ENCODE peak calls at places on chromosomes 1 and 21, in seven cellular contexts. T, J, C, W, F, M and A are unnamed samples.

GRCh38 chr1:158203693-158204457 is 23.2 kb downstream of the CD1D start:
- DNase-seq in T (peak; percentile 40), J (peak; percentile 31), C (peak; percentile 41), W (no peak), F (peak; percentile 8), M (peak; percentile 69), A (peak; percentile 74)

GRCh38 chr1:114482585-114482984 is 28.4 kb downstream of the TRIM33 start:
- DNase-seq in T (no peak), J (no peak), C (no peak), W (no peak), F (no peak), M (no peak), A (peak; percentile 65)

GRCh38 chr1:199226163-199226562 is 587.3 kb downstream of the PTPRC start:
- DNase-seq in T (no peak), J (no peak), C (no peak), W (no peak), F (peak; percentile 16), M (no peak), A (no peak)

GRCh38 chr21:22125581-22125980 is 1127.4 kb downstream of the NCAM2 start:
- DNase-seq in T (no peak), J (no peak), C (no peak), W (no peak), F (no peak), M (no peak), A (no peak)

GRCh38 chr1:172893146-172893841 is 157.4 kb downstream of the TNFSF18 start:
- DNase-seq in T (no peak), J (no peak), C (no peak), W (no peak), F (no peak), M (no peak), A (no peak)

GRCh38 chr1:112904831-112905227 is 51.2 kb downstream of the SLC16A1 start:
- DNase-seq in T (no peak), J (peak; percentile 62), C (no peak), W (peak; percentile 42), F (no peak), M (peak; percentile 13), A (no peak)

GRCh38 chr1:42845866-42846256 is 552 bp upstream of the ZNF691 start:
- DNase-seq in T (peak; percentile 36), J (no peak), C (no peak), W (no peak), F (no peak), M (no peak), A (no peak)

GRCh38 chr1:157045251-157046218 is at the start of gene ARHGEF11:
- DNase-seq in T (peak; percentile 97), J (peak; percentile 94), C (peak; percentile 69), W (peak; percentile 90), F (no peak), M (peak; percentile 64), A (peak; percentile 89)

GRCh38 chr1:244356371-244356770 is 95.3 kb downstream of the ADSS2 start:
- DNase-seq in T (no peak), J (no peak), C (no peak), W (no peak), F (no peak), M (no peak), A (no peak)

DNA sequence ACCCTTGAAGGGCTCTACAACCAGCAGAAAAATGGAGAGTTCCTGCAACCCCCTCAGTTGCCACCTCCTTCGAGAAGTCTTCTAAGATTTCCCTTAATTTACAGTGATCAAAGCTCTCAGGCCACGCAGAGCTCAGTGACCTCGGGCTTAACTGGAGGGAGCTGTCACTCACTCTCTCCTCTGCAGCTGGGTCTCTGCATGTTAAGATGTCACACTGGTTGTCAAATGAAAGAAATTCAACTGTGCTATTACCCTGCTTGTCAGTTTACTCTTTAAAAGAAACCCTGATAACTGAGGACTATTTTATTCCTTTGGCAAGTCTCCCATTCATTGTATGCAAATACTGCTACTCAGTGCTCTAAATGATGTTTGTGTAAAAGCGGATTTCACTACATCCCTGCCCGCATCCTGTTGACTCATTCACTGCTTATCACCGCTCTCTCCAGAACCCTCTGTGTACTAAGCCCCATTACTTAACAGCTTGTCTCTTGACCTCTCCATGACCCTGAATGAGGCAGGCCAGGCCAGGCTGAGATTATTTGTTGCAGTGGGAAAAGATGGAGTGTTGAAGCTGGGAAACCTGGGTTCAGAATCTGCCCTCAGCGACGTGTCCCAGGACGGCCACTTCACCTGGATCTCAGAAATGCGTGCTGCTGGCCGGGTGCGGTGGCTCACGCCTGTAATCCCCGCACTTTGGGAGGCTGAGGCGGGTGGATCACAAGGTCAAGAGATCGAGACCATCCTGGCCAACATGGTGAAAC is 13.7 kb downstream of the DHRS3 start:
- DNase-seq in T (peak; percentile 64), J (peak; percentile 91), C (peak; percentile 86), W (no peak), F (no peak), M (peak; percentile 76), A (peak; percentile 92)
- TF ChIP-seq MAX in T (peak; percentile 50), J (peak; percentile 51), C (peak; percentile 83), W (no peak), F (no peak), M (no peak), A (no peak)

GRCh38 chr21:44919913-44920693 is 596 bp downstream of the ITGB2 start:
- DNase-seq in T (no peak), J (no peak), C (no peak), W (no peak), F (no peak), M (no peak), A (peak; percentile 87)

GRCh38 chr21:44918107-44918470 is 2.6 kb downstream of the ITGB2 start:
- DNase-seq in T (no peak), J (no peak), C (no peak), W (no peak), F (no peak), M (no peak), A (no peak)

GRCh38 chr21:44918581-44919033 is 2.1 kb downstream of the ITGB2 start:
- DNase-seq in T (no peak), J (no peak), C (no peak), W (peak; percentile 72), F (no peak), M (no peak), A (no peak)

GRCh38 chr21:44920694-44921604 is at the start of gene ITGB2:
- DNase-seq in T (no peak), J (no peak), C (no peak), W (no peak), F (no peak), M (no peak), A (peak; percentile 95)

GRCh38 chr21:44919111-44919912 is 1.4 kb downstream of the ITGB2 start:
- DNase-seq in T (no peak), J (no peak), C (no peak), W (no peak), F (no peak), M (no peak), A (peak; percentile 94)
- H3K4me3 ChIP-seq in T (no peak overlapping the region), J (no peak overlapping the region), C (no peak overlapping the region), W (peak overlapping the region; percentile 15), F (peak overlapping the region; percentile 76), M (no peak overlapping the region), A (peak overlapping the region; percentile 92)

GRCh38 chr1:226643167-226643566 is 94.6 kb downstream of the STUM start:
- DNase-seq in T (no peak), J (peak; percentile 81), C (no peak), W (no peak), F (peak; percentile 33), M (peak; percentile 34), A (peak; percentile 98)
- TF ChIP-seq MAX in T (no peak), J (no peak), C (no peak), W (no peak), F (no peak), M (no peak), A (peak; percentile 51)

GRCh38 chr1:6466023-6466422 is at the start of gene TNFRSF25:
- DNase-seq in T (no peak), J (peak; percentile 67), C (no peak), W (peak; percentile 83), F (no peak), M (no peak), A (no peak)
- H3K4me3 ChIP-seq in T (no peak within 1 kb of the TSS), J (no peak within 1 kb of the TSS), C (no peak within 1 kb of the TSS), W (peak within 1 kb of the TSS; percentile 2), F (no peak within 1 kb of the TSS), M (no peak within 1 kb of the TSS), A (no peak within 1 kb of the TSS)

DNA sequence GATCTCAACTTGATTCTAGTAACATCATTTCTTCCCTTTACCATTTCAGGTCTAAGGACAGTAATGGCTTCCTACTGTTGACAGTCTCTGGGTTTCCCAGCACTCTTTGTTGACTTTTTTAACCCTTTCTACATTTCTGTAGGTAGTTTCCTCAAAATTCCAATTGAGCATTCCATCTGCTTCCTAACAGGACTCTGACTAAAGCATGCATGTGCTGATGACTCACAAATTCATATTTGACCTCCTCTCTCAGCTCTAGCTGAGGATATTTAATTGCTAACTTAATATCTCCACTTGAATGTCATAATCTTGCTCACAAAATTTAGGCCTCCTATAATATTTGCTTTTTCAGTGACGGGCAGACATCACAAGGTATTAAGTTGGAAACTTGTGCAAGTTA is 93.3 kb upstream of the ZNHIT6 start:
- DNase-seq in T (no peak), J (no peak), C (no peak), W (no peak), F (no peak), M (no peak), A (no peak)
- TF ChIP-seq MAX in T (no peak), J (no peak), C (no peak), W (no peak), F (no peak), M (no peak), A (no peak)

GRCh38 chr1:109689844-109690405 is 2.3 kb downstream of the GSTM1 start:
- DNase-seq in T (no peak), J (no peak), C (no peak), W (no peak), F (no peak), M (no peak), A (no peak)
- H3K4me3 ChIP-seq in T (no peak overlapping the region), J (no peak overlapping the region), C (no peak overlapping the region), W (no peak overlapping the region), F (no peak overlapping the region), M (no peak overlapping the region), A (no peak overlapping the region)

GRCh38 chr1:10431065-10431730 is 965 bp downstream of the CENPS start:
- DNase-seq in T (no peak), J (peak; percentile 27), C (no peak), W (no peak), F (no peak), M (no peak), A (peak; percentile 60)

GRCh38 chr1:10430216-10431064 is at the start of gene CENPS:
- DNase-seq in T (peak; percentile 98), J (peak; percentile 100), C (peak; percentile 82), W (peak; percentile 98), F (peak; percentile 51), M (peak; percentile 68), A (peak; percentile 92)

GRCh38 chr1:10432910-10433785 is 2.9 kb downstream of the CENPS start:
- DNase-seq in T (no peak), J (no peak), C (no peak), W (no peak), F (no peak), M (no peak), A (no peak)

GRCh38 chr1:10428956-10429355 is 1.3 kb upstream of the CENPS start:
- DNase-seq in T (no peak), J (no peak), C (no peak), W (no peak), F (no peak), M (no peak), A (no peak)

GRCh38 chr1:10429868-10430215 is 391 bp upstream of the CENPS start:
- DNase-seq in T (peak; percentile 28), J (no peak), C (no peak), W (no peak), F (no peak), M (no peak), A (no peak)
- TF ChIP-seq MAX in T (no peak), J (no peak), C (no peak), W (no peak), F (no peak), M (no peak), A (no peak)